ENCODE peak calls at places on chromosome 12, in nine cellular contexts. G is activated CD4-positive, alpha-beta T cell treated with anti-CD3 and anti-CD28 coated beads, Interleukin-2, amount 50 U/mL, for 48 hours; C is hippocampal formation; S is neural crest cell; I is GM23338; F is T-helper 22 cell; A is HS-5; H is LoVo; V is Karpas-422. J is an unnamed sample.

GRCh38 chr12:7695159-7695930 is at the start of gene GDF3:
- DNase-seq in I (peak), S (no peak), H (no peak), A (no peak), G (no peak), V (no peak), C (peak), F (no peak), J (peak)

GRCh38 chr12:127810026-127810425 is 456.9 kb upstream of the TMEM132C start:
- DNase-seq in V (no peak), I (no peak), F (no peak), G (no peak), A (peak), S (no peak), H (no peak), C (no peak), J (no peak)

GRCh38 chr12:106580671-106581508 is 1.9 kb upstream of the RFX4 start:
- DNase-seq in S (no peak), G (no peak), A (no peak), H (no peak), F (no peak), I (peak), C (no peak), V (no peak), J (no peak)

GRCh38 chr12:116365114-116365513 is 87.6 kb upstream of the MED13L start:
- DNase-seq in S (no peak), A (no peak), G (no peak), V (no peak), I (no peak), H (peak), C (no peak), F (no peak), J (no peak)

GRCh38 chr12:2215709-2216560 is 163.1 kb downstream of the CACNA1C start:
- DNase-seq in S (no peak), F (no peak), G (no peak), I (no peak), V (no peak), C (no peak), H (no peak), A (peak), J (no peak)

GRCh38 chr12:110689601-110690430 is 901 bp upstream of the HVCN1 start:
- DNase-seq in V (peak), C (no peak), A (no peak), I (peak), G (peak), H (no peak), F (no peak), S (no peak), J (no peak)

GRCh38 chr12:121964813-121965643 is 46.6 kb downstream of the CFAP251 start:
- DNase-seq in S (no peak), A (peak), V (peak), F (no peak), H (no peak), C (no peak), I (no peak), G (no peak), J (no peak)

GRCh38 chr12:20549115-20549719 is 145.9 kb upstream of the SLCO1C1 start:
- DNase-seq in A (peak), S (peak), V (peak), H (no peak), C (no peak), F (no peak), I (peak), G (no peak), J (no peak)

GRCh38 chr12:76568888-76569551 is 9.4 kb upstream of the OSBPL8 start:
- DNase-seq in S (no peak), A (no peak), G (no peak), F (no peak), C (no peak), H (no peak), V (no peak), I (no peak), J (no peak)

GRCh38 chr12:92912052-92912451 is 17.0 kb downstream of the EEA1 start:
- DNase-seq in F (no peak), I (no peak), C (no peak), S (no peak), H (no peak), V (no peak), G (no peak), A (peak), J (no peak)

GRCh38 chr12:75720807-75721206 is 209.4 kb upstream of the KRR1 start:
- DNase-seq in S (no peak), F (no peak), G (no peak), H (no peak), I (peak), A (no peak), V (no peak), C (peak), J (no peak)

GRCh38 chr12:91778938-91779400 is 366.7 kb downstream of the BTG1 start:
- DNase-seq in H (peak), F (peak), G (peak), I (no peak), C (no peak), S (no peak), V (no peak), A (peak), J (peak)

GRCh38 chr12:120955232-120955631 is 23.1 kb upstream of the HNF1A start:
- DNase-seq in F (no peak), H (peak), I (peak), G (no peak), C (no peak), A (no peak), V (no peak), S (no peak), J (no peak)

GRCh38 chr12:1167784-1168183 is 176.8 kb downstream of the ERC1 start:
- DNase-seq in V (no peak), H (no peak), C (no peak), A (no peak), I (no peak), F (no peak), S (no peak), G (no peak), J (no peak)

GRCh38 chr12:107352347-107353081 is 259.2 kb upstream of the CRY1 start:
- DNase-seq in A (no peak), V (no peak), G (no peak), C (no peak), S (no peak), F (no peak), H (no peak), I (no peak), J (no peak)

GRCh38 chr12:116116650-116117424 is 160.7 kb downstream of the MED13L start:
- DNase-seq in F (no peak), I (no peak), A (no peak), V (no peak), S (no peak), C (no peak), H (no peak), G (no peak), J (no peak)

GRCh38 chr12:39621670-39622069 is 2.1 kb upstream of the ABCD2 start:
- DNase-seq in G (no peak), I (no peak), V (no peak), H (no peak), S (no peak), A (no peak), C (no peak), F (no peak), J (no peak)

GRCh38 chr12:10113085-10113484 is 14.3 kb upstream of the CLEC1A start:
- DNase-seq in G (no peak), F (no peak), I (no peak), H (no peak), A (no peak), V (no peak), S (no peak), C (no peak), J (no peak)

GRCh38 chr12:46160081-46160980 is 108.5 kb downstream of the SLC38A1 start:
- DNase-seq in V (no peak), F (no peak), I (no peak), C (no peak), A (no peak), G (no peak), S (no peak), H (peak), J (no peak)

GRCh38 chr12:100165356-100165755 is 22.7 kb upstream of the BLTP3B start:
- DNase-seq in C (no peak), A (no peak), I (no peak), G (no peak), V (no peak), H (no peak), F (no peak), S (no peak), J (no peak)

GRCh38 chr12:121278450-121279375 is 17.8 kb downstream of the CAMKK2 start:
- DNase-seq in I (no peak), C (no peak), H (no peak), F (no peak), S (no peak), A (no peak), V (no peak), G (no peak), J (no peak)

GRCh38 chr12:108483213-108483920 is 31.7 kb upstream of the FICD start:
- DNase-seq in V (no peak), S (no peak), H (no peak), F (no peak), I (no peak), A (no peak), C (no peak), G (no peak), J (no peak)

GRCh38 chr12:2677142-2677880 is 117.5 kb upstream of the FKBP4 start:
- DNase-seq in F (no peak), I (no peak), G (no peak), S (no peak), V (no peak), H (no peak), A (no peak), C (no peak), J (no peak)

GRCh38 chr12:25723921-25724491 is 170.9 kb upstream of the LMNTD1 start:
- DNase-seq in V (no peak), F (no peak), I (no peak), S (no peak), A (no peak), C (no peak), H (no peak), G (no peak), J (no peak)

GRCh38 chr12:117098361-117099217 is 627 bp downstream of the TESC start:
- DNase-seq in I (peak), G (peak), F (no peak), S (no peak), A (no peak), H (peak), C (no peak), V (peak), J (no peak)

GRCh38 chr12:67147030-67147429 is 122.1 kb upstream of the CAND1 start:
- DNase-seq in I (no peak), S (no peak), G (no peak), F (no peak), H (no peak), A (no peak), V (no peak), C (no peak), J (no peak)

GRCh38 chr12:11707535-11707934 is 58.1 kb downstream of the ETV6 start:
- DNase-seq in I (no peak), G (no peak), C (no peak), F (no peak), A (no peak), H (no peak), S (no peak), V (no peak), J (no peak)

GRCh38 chr12:26124491-26125450 is at the start of gene BHLHE41:
- DNase-seq in C (peak), S (peak), I (peak), A (no peak), G (peak), F (no peak), H (peak), V (peak), J (no peak)

GRCh38 chr12:31231611-31232360 is 94.2 kb downstream of the SINHCAF start:
- DNase-seq in I (no peak), C (no peak), A (no peak), H (no peak), S (no peak), F (no peak), G (no peak), V (no peak), J (no peak)

GRCh38 chr12:2142068-2142467 is 89.3 kb downstream of the CACNA1C start:
- DNase-seq in S (no peak), H (no peak), G (no peak), A (no peak), C (no peak), V (no peak), I (no peak), F (no peak), J (no peak)

J was measured in naive thymus-derived CD8-positive, alpha-beta T cell.